ENCODE peak calls at places on chromosomes 4 and X, in four cellular contexts. N, R, I and H are unnamed samples.

GRCh38 chrX:48683411-48683982 is at the start of gene WAS:
- DNase-seq in I (no peak), N (no peak), R (no peak), H (no peak)

GRCh38 chr4:35175894-35176293 is 1068.4 kb downstream of the ARAP2 start:
- DNase-seq in N (no peak), R (no peak), I (peak; percentile 2), H (no peak)

GRCh38 chrX:72121381-72121780 is 10.3 kb downstream of the RTL5 start:
- DNase-seq in R (peak; percentile 81), N (no peak), I (no peak), H (peak; percentile 85)

GRCh38 chrX:39309018-39309620 is 507.9 kb downstream of the MID1IP1 start:
- DNase-seq in N (no peak), I (no peak), R (peak; percentile 31), H (no peak)

GRCh38 chrX:84415155-84415554 is 87.1 kb downstream of the HDX start:
- DNase-seq in N (no peak), I (no peak), R (no peak), H (no peak)

GRCh38 chrX:137684591-137684990 is 118.7 kb downstream of the ZIC3 start:
- DNase-seq in I (peak; percentile 28), R (no peak), N (no peak), H (no peak)

GRCh38 chr4:85860066-85860465 is 385.1 kb downstream of the ARHGAP24 start:
- DNase-seq in R (peak; percentile 82), I (no peak), N (no peak), H (peak; percentile 56)

GRCh38 chrX:13463608-13464007 is 105.8 kb upstream of the EGFL6 start:
- DNase-seq in R (peak; percentile 63), I (no peak), N (no peak), H (peak; percentile 49)

GRCh38 chr4:37805091-37805490 is 21.4 kb upstream of the PGM2 start:
- DNase-seq in I (no peak), N (no peak), R (no peak), H (no peak)

GRCh38 chr4:38004062-38004461 is 43.9 kb downstream of the PTTG2 start:
- DNase-seq in R (no peak), N (no peak), I (peak; percentile 24), H (no peak)

GRCh38 chrX:67353651-67354370 is 190.0 kb upstream of the AR start:
- DNase-seq in N (no peak), I (no peak), R (peak; percentile 77), H (no peak)

GRCh38 chr4:128548381-128548780 is 260.8 kb upstream of the PGRMC2 start:
- DNase-seq in N (no peak), R (no peak), I (no peak), H (no peak)

GRCh38 chr4:100431416-100431815 is 86.4 kb downstream of the EMCN start:
- DNase-seq in I (no peak), R (no peak), N (no peak), H (no peak)

GRCh38 chr4:139655116-139655515 is 10.5 kb upstream of the MGST2 start:
- DNase-seq in I (no peak), N (peak; percentile 33), R (peak; percentile 64), H (peak; percentile 48)

GRCh38 chr4:174553828-174554227 is 31.5 kb upstream of the HPGD start:
- DNase-seq in N (no peak), I (no peak), R (peak; percentile 88), H (peak; percentile 83)

GRCh38 chrX:21770631-21771321 is 12.9 kb upstream of the SMPX start:
- DNase-seq in R (no peak), N (no peak), I (peak; percentile 13), H (peak; percentile 55)

GRCh38 chr4:141329174-141329569 is 108.5 kb downstream of the ZNF330 start:
- DNase-seq in R (peak; percentile 87), I (no peak), N (no peak), H (peak; percentile 95)

GRCh38 chr4:16026155-16026761 is 57.6 kb downstream of the PROM1 start:
- DNase-seq in N (peak; percentile 79), I (peak; percentile 86), R (peak; percentile 62), H (peak; percentile 78)

GRCh38 chr4:145956288-145956890 is 17.8 kb upstream of the ZNF827 start:
- DNase-seq in N (peak; percentile 60), R (peak; percentile 53), I (peak; percentile 82), H (peak; percentile 75)

GRCh38 chrX:18291006-18291545 is 63.4 kb downstream of the SCML2 start:
- DNase-seq in N (no peak), R (no peak), I (no peak), H (no peak)

GRCh38 chr4:1984406-1985191 is 24.2 kb downstream of the NELFA start:
- DNase-seq in N (no peak), R (no peak), I (no peak), H (no peak)

GRCh38 chrX:19855700-19856381 is 31.6 kb downstream of the SH3KBP1 start:
- DNase-seq in R (peak; percentile 57), N (no peak), I (no peak), H (no peak)

GRCh38 chr4:150402968-150403367 is 179.0 kb upstream of the MAB21L2 start:
- DNase-seq in R (no peak), N (peak; percentile 24), I (peak; percentile 18), H (no peak)

GRCh38 chrX:136850441-136851175 is 29.9 kb downstream of the RBMX start:
- DNase-seq in N (no peak), I (no peak), R (peak; percentile 28), H (no peak)

GRCh38 chr4:112219826-112220366 is 11.7 kb upstream of the AP1AR start:
- DNase-seq in I (no peak), R (no peak), N (no peak), H (no peak)

GRCh38 chr4:73588613-73589012 is 31.6 kb downstream of the RASSF6 start:
- DNase-seq in I (no peak), N (no peak), R (no peak), H (no peak)
- H3F3A ChIP-seq in I (no peaks in the 10 kb centered on the region), N (peaks cover 8% of the 10 kb centered on the region), R (peaks cover 12% of the 10 kb centered on the region), H (no peaks in the 10 kb centered on the region)

GRCh38 chrX:102599950-102600579 is 750 bp downstream of the ARMCX5 start:
- DNase-seq in N (no peak), I (peak; percentile 0), R (peak; percentile 43), H (peak; percentile 19)
- H2AFZ ChIP-seq in N (peak overlapping the region; percentile 83), I (peak overlapping the region; percentile 77), R (peak overlapping the region; percentile 89), H (peak overlapping the region; percentile 98)

GRCh38 chr4:8819019-8819418 is 52.6 kb downstream of the HMX1 start:
- DNase-seq in N (peak; percentile 1), R (no peak), I (no peak), H (no peak)

GRCh38 chr4:8818063-8818881 is 53.4 kb downstream of the HMX1 start:
- DNase-seq in N (peak; percentile 13), R (no peak), I (no peak), H (no peak)

GRCh38 chr4:8819421-8820177 is 52.0 kb downstream of the HMX1 start:
- DNase-seq in N (peak; percentile 21), I (peak; percentile 28), R (no peak), H (no peak)

GRCh38 chr4:8817813-8818062 is 53.9 kb downstream of the HMX1 start:
- DNase-seq in N (no peak), R (no peak), I (no peak), H (no peak)

GRCh38 chr4:8817081-8817812 is 54.4 kb downstream of the HMX1 start:
- DNase-seq in R (no peak), I (no peak), N (no peak), H (no peak)
- TF ChIP-seq EZH2phosphoT487 in R (no peak), I (no peak), N (no peak), H (no peak)

GRCh38 chrX:23782455-23782854 is 518 bp upstream of the SAT1 start:
- DNase-seq in I (no peak), R (peak; percentile 66), N (no peak), H (peak; percentile 48)
- H3F3A ChIP-seq in I (no peaks in the 10 kb centered on the region), R (peaks cover 31% of the 10 kb centered on the region), N (peaks cover 3% of the 10 kb centered on the region), H (peaks cover 24% of the 10 kb centered on the region)

GRCh38 chr4:185035284-185035683 is 17.0 kb downstream of the HELT start:
- DNase-seq in I (no peak), R (no peak), N (no peak), H (no peak)

GRCh38 chr4:185036019-185036418 is 17.7 kb downstream of the HELT start:
- DNase-seq in I (no peak), N (no peak), R (no peak), H (no peak)

GRCh38 chr4:185040523-185040922 is 22.2 kb downstream of the HELT start:
- DNase-seq in R (no peak), N (no peak), I (no peak), H (no peak)

GRCh38 chr4:185036842-185037241 is 18.6 kb downstream of the HELT start:
- DNase-seq in I (peak; percentile 62), N (peak; percentile 21), R (no peak), H (no peak)

DNA sequence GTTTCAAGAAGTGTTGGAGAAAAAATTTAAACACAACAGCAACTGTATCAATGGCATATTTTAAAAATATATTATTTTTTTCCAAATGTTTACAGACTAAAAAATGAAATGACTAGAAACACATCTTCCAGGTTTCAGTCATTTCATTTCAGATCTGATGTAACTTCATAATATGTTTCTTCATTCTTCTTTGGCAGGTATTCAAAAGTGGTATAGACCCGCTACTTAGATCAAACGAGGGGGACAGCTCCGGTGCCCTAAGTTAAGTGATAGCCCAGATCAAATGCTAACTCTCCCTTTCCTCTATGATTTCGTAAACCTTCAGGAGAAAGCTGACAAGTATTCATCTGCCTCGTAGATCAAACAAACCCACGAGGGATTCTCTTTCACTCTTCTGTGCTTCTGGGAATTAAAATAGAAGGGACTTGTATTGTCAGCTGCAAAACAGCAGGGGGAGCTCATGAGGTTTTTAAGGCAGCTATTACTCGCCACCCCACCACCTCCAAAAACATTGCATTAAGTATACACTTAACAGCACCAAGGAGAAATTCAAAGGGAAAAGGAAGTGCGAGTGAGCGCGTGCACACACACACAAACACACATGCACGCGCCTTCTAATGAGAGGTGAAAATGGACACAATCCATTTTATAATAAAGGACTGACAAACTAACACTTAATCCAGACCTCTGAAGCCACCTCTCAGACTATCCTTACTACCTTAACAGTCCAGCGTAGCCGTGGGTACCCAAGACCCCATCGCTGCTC is 21.4 kb downstream of the HELT start:
- DNase-seq in N (peak; percentile 63), I (peak; percentile 84), R (peak; percentile 74), H (peak; percentile 54)
- H2AFZ ChIP-seq in N (no peak overlapping the region), I (no peak overlapping the region), R (peak overlapping the region; percentile 91), H (peak overlapping the region; percentile 71)

GRCh38 chr4:8362483-8362882 is 78.0 kb downstream of the ACOX3 start:
- DNase-seq in N (no peak), R (no peak), I (no peak), H (peak; percentile 93)
- TF ChIP-seq EZH2phosphoT487 in N (no peak), R (no peak), I (no peak), H (no peak)

DNA sequence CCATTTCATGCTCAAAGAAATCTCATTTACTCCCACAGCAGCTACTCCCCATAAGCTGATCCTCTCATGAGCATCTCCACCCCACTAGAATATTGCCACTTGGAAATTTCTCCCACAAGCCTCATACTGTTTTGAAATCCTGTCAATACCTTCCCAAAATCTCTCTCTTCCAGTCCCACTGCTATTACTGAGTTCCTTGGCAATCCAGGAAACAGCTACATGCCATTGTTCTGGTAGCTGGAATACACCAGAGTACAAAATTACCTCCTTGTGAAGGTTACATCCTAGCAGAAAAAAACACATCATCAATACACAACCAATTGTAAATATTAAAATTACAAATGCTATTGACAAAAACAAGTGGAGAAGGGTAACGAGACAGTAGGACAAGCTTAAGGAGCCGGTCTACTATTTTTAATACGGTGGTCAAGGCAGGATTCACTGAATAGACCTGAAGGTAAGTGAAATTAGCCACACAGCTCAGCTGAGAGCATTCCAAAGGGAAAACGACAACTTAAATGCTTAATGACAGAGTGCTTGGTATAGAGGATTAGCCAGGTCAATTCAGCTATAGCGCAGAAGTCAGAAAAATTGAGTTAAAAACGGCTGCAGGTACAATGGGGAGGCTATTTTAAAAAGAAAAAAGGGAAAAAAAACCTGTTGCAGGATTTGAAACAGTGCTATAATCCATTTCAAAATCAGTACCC is 6.4 kb downstream of the RPL9 start:
- DNase-seq in I (no peak), N (no peak), R (no peak), H (no peak)
- H3F3A ChIP-seq in I (peaks cover 77% of the 10 kb centered on the region), N (peaks cover 93% of the 10 kb centered on the region), R (peaks cover 97% of the 10 kb centered on the region), H (peaks cover 24% of the 10 kb centered on the region)